ENCODE peak calls at places on chromosomes 5 and 9, in seven cellular contexts. O, Y, N, S, B, H and D are unnamed samples. For H3K36me3, the result is how much of the 10 kb centered on the place peaks cover.

GRCh38 chr5:124963236-124963929 is 216.9 kb upstream of the ZNF608 start:
- DNase-seq in O (no peak), Y (peak), N (peak), S (no peak), B (no peak), H (no peak), D (peak)

GRCh38 chr5:43429016-43429415 is 16.8 kb upstream of the CCL28 start:
- DNase-seq in O (no peak), Y (no peak), N (no peak), S (no peak), B (no peak), H (no peak), D (no peak)

GRCh38 chr5:179812997-179813607 is 6.4 kb upstream of the MGAT4B start:
- DNase-seq in O (no peak), Y (no peak), N (no peak), S (no peak), B (no peak), H (no peak), D (no peak)

GRCh38 chr5:151661096-151661495 is 25.6 kb downstream of the SPARC start:
- DNase-seq in O (no peak), Y (no peak), N (no peak), S (no peak), B (no peak), H (no peak), D (no peak)

GRCh38 chr5:151219789-151220188 is 4.1 kb downstream of the CCDC69 start:
- DNase-seq in O (no peak), Y (no peak), N (no peak), S (no peak), B (no peak), H (no peak), D (peak)

GRCh38 chr9:38707885-38708640 is 11.9 kb downstream of the FAM240B start:
- DNase-seq in O (no peak), Y (no peak), N (no peak), S (no peak), B (no peak), H (no peak), D (peak)

GRCh38 chr9:117783828-117784227 is 79.6 kb downstream of the TLR4 start:
- DNase-seq in O (no peak), Y (no peak), N (no peak), S (peak), B (peak), H (no peak), D (no peak)

GRCh38 chr5:96661101-96661840 is 905 bp upstream of the CAST start:
- DNase-seq in O (peak), Y (peak), N (peak), S (peak), B (peak), H (peak), D (peak)

GRCh38 chr5:117077142-117077541 is 502.5 kb upstream of the SEMA6A start:
- DNase-seq in O (no peak), Y (no peak), N (no peak), S (no peak), B (no peak), H (no peak), D (peak)

GRCh38 chr5:173488144-173488543 is 128.3 kb downstream of the BOD1 start:
- DNase-seq in O (peak), Y (no peak), N (no peak), S (no peak), B (no peak), H (no peak), D (no peak)

GRCh38 chr9:29439961-29440360 is 1866.7 kb upstream of the C9orf72 start:
- DNase-seq in O (no peak), Y (peak), N (no peak), S (no peak), B (no peak), H (no peak), D (no peak)

GRCh38 chr5:124574521-124575436 is 171.7 kb downstream of the ZNF608 start:
- DNase-seq in O (no peak), Y (no peak), N (no peak), S (no peak), B (no peak), H (no peak), D (no peak)

DNA sequence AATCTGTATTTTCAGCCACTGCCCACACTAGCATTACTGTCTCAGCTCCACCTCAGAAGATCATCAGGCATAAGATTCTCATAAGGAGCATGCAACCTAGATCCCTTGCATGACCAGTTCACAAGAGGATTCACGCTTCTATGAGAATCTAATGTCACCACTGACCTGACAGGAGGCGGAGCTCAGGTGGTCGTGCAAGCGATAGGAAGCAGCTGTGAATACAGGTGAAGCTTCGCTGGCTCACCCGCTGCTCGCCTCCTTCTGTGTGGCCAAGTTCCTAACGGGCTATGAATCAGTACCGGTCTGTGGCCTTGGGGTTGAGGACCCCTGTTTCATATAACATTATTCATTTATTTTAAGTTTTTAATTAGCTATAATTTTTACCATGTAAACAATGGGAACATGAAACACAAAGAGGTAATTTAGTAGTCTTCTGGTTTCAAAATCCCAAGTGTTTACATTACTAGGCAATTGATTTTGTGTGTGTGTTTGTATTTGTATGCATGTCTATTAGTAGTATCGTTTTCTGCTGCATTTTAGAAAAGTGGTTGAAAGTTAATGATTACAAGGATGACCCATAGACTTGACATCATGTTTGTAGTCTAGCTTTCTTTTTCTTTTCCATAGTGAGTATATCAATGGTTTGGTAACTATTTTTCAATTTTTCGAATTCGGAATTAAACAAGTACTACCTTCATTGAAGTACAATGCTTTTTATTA is 159.4 kb downstream of the TENT4A start:
- DNase-seq in O (no peak), Y (no peak), N (no peak), S (no peak), B (no peak), H (no peak), D (no peak)
- H3K36me3 ChIP-seq in O (under half), Y (under half), N (under half), S (under half), B (under half), H (under half), D (under half)

GRCh38 chr5:180852510-180852909 is 8.6 kb downstream of the ZFP62 start:
- DNase-seq in O (no peak), Y (no peak), N (no peak), S (no peak), B (no peak), H (no peak), D (no peak)
- H3K36me3 ChIP-seq in O (half or more), Y (under half), N (under half), S (under half), B (under half), H (under half), D (under half)

GRCh38 chr5:65805082-65805481 is 83.1 kb downstream of the NLN start:
- DNase-seq in O (no peak), Y (no peak), N (no peak), S (no peak), B (no peak), H (no peak), D (no peak)
- H3K36me3 ChIP-seq in O (under half), Y (under half), N (under half), S (under half), B (under half), H (under half), D (under half)

GRCh38 chr5:360277-361027 is 38.9 kb downstream of the AHRR start:
- DNase-seq in O (no peak), Y (no peak), N (no peak), S (no peak), B (no peak), H (no peak), D (peak)
- H3K36me3 ChIP-seq in O (under half), Y (under half), N (under half), S (under half), B (under half), H (under half), D (under half)

GRCh38 chr5:158429564-158429963 is 570.6 kb upstream of the CLINT1 start:
- DNase-seq in O (no peak), Y (no peak), N (no peak), S (no peak), B (no peak), H (no peak), D (no peak)

GRCh38 chr5:158434749-158435148 is 575.8 kb upstream of the CLINT1 start:
- DNase-seq in O (no peak), Y (no peak), N (no peak), S (no peak), B (no peak), H (no peak), D (no peak)

GRCh38 chr5:158433634-158434033 is 574.7 kb upstream of the CLINT1 start:
- DNase-seq in O (no peak), Y (no peak), N (no peak), S (no peak), B (no peak), H (no peak), D (no peak)

GRCh38 chr5:158430166-158430828 is 571.4 kb upstream of the CLINT1 start:
- DNase-seq in O (no peak), Y (no peak), N (no peak), S (no peak), B (no peak), H (no peak), D (no peak)

DNA sequence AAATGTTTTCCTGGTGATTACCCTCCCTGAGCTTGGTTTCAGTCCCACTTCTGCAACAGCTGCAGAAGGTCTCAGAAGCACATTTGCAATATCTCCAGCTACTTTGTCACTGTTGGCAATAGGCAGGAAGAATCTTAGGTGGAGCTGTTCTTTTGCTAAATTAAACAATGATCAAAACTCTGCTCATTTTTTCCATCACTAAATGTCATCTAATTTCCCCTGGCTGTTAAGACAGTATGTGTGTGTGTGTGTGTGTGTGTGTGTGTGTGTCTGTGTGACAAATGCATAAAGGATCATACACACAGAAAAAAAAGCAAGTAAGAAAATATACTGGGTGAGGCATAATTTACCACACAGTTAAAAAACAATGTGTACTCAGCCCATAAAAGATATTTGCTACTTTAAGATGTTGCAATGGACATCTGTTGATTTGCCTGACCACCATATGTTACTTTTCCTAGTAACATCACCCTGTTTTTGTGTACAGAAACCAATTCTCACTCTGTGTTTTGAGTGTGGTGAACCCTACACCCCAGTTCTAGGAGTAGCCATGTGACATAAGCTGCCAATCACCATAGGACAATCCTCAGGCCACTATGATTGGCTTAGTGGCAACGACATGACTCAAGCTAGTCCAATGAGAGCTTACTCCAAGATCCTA is 572.6 kb upstream of the CLINT1 start:
- DNase-seq in O (no peak), Y (peak), N (no peak), S (peak), B (no peak), H (no peak), D (no peak)
- H3K36me3 ChIP-seq in O (under half), Y (under half), N (under half), S (under half), B (under half), H (under half), D (under half)